ENCODE peak calls at places on chromosome 16, in ten cellular contexts. L, I, M, X, G, N, F, J, A and Q are unnamed samples.

GRCh38 chr16:5490499-5490898 is 392.9 kb upstream of the EEF2KMT start:
- DNase-seq in L (no peak), I (no peak), M (peak), X (no peak), G (no peak), N (peak), F (no peak), J (no peak), A (no peak), Q (no peak)

GRCh38 chr16:89118361-89119061 is 24.9 kb downstream of the ACSF3 start:
- DNase-seq in L (no peak), I (no peak), M (peak), X (peak), G (no peak), N (no peak), F (no peak), J (peak), A (no peak), Q (no peak)

GRCh38 chr16:29675811-29676643 is 3.0 kb upstream of the QPRT start:
- DNase-seq in L (no peak), I (no peak), M (no peak), X (no peak), G (no peak), N (peak), F (no peak), J (no peak), A (no peak), Q (no peak)

GRCh38 chr16:88405325-88406060 is 22.7 kb downstream of the ZNF469 start:
- DNase-seq in L (no peak), I (no peak), M (peak), X (no peak), G (no peak), N (no peak), F (peak), J (no peak), A (no peak), Q (peak)

GRCh38 chr16:51807551-51807950 is 656.5 kb upstream of the SALL1 start:
- DNase-seq in L (no peak), I (no peak), M (no peak), X (no peak), G (no peak), N (no peak), F (no peak), J (no peak), A (no peak), Q (no peak)

GRCh38 chr16:23145608-23146007 is 3.6 kb downstream of the USP31 start:
- DNase-seq in L (no peak), I (no peak), M (no peak), X (no peak), G (no peak), N (no peak), F (peak), J (no peak), A (no peak), Q (peak)

GRCh38 chr16:1691956-1692355 is 13.9 kb downstream of the JPT2 start:
- DNase-seq in L (no peak), I (no peak), M (no peak), X (no peak), G (no peak), N (no peak), F (no peak), J (no peak), A (no peak), Q (no peak)

GRCh38 chr16:12170103-12171025 is 193.8 kb downstream of the SNX29 start:
- DNase-seq in L (no peak), I (no peak), M (no peak), X (no peak), G (no peak), N (no peak), F (no peak), J (no peak), A (no peak), Q (no peak)

GRCh38 chr16:67531247-67531646 is 2.6 kb downstream of the RIPOR1 start:
- DNase-seq in L (no peak), I (no peak), M (no peak), X (peak), G (no peak), N (no peak), F (no peak), J (no peak), A (no peak), Q (no peak)
- H3K4me3 ChIP-seq in L (no peak), I (no peak), M (no peak), X (peak), G (no peak), N (no peak), F (peak), J (no peak), A (no peak), Q (no peak)

GRCh38 chr16:80147021-80147680 is 393.6 kb upstream of the DYNLRB2 start:
- DNase-seq in L (no peak), I (no peak), M (no peak), X (no peak), G (no peak), N (no peak), F (no peak), J (no peak), A (no peak), Q (no peak)
- H3K4me3 ChIP-seq in L (no peak), I (no peak), M (no peak), X (no peak), G (no peak), N (no peak), F (peak), J (no peak), A (no peak), Q (no peak)

GRCh38 chr16:53695070-53695469 is 8.6 kb downstream of the RPGRIP1L start:
- DNase-seq in L (no peak), I (no peak), M (no peak), X (no peak), G (no peak), N (no peak), F (peak), J (no peak), A (no peak), Q (peak)

GRCh38 chr16:53689636-53690035 is 14.0 kb downstream of the RPGRIP1L start:
- DNase-seq in L (no peak), I (no peak), M (no peak), X (no peak), G (no peak), N (no peak), F (peak), J (no peak), A (no peak), Q (no peak)

GRCh38 chr16:53692146-53692545 is 11.5 kb downstream of the RPGRIP1L start:
- DNase-seq in L (no peak), I (no peak), M (no peak), X (no peak), G (no peak), N (peak), F (no peak), J (no peak), A (no peak), Q (no peak)
- H3K4me3 ChIP-seq in L (no peak), I (no peak), M (no peak), X (no peak), G (no peak), N (no peak), F (no peak), J (no peak), A (no peak), Q (no peak)

DNA sequence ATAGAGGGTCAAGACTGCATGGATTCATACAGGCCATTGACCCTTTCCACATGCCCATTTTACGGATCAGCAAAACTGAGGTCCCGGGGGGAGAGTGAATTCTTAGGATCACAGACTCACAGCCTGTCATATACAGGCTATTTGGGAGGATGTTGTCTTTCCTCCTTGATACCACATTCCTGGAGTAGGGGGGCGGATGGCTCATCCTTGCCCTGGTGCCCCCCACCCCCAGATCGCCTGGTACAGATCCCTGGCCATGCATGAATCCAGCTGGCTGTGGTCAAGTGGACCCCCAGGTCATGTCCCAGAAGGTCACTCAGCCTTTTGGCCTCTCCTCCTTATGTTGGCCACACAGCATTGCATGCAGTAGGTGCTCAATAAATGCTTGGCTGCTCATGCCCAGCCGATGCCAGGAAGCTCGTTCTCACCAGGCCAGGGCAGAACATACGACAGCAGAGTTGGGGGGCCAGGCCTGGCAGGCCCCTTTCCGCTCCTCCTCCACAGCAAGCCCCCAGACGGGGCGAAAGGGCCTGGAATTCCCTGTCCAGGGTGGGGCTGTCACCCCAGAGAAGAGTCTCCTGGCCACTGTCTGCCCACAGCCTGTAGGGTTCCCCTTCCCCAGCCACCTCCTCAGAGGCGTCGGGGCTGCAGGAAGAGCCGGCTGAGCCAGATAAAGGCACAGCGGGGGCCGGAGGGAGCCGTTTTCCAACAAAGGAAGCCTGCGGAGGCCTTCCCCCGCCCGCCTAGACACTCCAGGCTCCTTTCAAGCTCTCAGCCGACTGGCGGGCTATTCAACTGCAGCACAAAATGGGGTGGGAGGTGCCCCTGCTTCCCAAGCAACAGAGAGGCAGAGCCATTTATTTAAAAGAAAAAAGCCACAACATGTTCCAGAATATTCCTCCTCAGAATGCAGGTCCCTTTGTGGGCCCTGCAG is 215.7 kb upstream of the CIBAR2 start:
- DNase-seq in L (no peak), I (no peak), M (no peak), X (no peak), G (no peak), N (peak), F (no peak), J (no peak), A (no peak), Q (no peak)
- H3K4me3 ChIP-seq in L (no peak), I (no peak), M (no peak), X (no peak), G (no peak), N (no peak), F (no peak), J (no peak), A (no peak), Q (no peak)

DNA sequence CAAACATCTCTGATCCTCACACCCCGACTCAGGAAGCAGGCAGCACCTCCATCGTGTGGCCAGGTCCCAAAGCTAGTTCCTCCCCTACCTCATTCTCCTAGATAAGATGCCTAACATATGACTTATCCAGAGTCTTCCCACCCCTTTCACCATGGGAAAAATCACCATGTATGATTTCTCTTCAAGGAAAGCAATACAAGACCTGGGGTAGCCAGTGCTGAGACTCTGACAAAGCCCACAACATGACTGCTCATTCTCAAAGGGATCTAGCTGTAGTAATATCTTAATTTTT is 45.1 kb downstream of the CMTM4 start:
- DNase-seq in L (no peak), I (no peak), M (no peak), X (no peak), G (no peak), N (no peak), F (no peak), J (no peak), A (no peak), Q (no peak)
- H3K4me3 ChIP-seq in L (no peak), I (no peak), M (no peak), X (peak), G (no peak), N (no peak), F (peak), J (no peak), A (no peak), Q (peak)

GRCh38 chr16:26335236-26335809 is 643.6 kb downstream of the HS3ST4 start:
- DNase-seq in L (no peak), I (no peak), M (no peak), X (no peak), G (no peak), N (no peak), F (no peak), J (no peak), A (no peak), Q (no peak)
- H3K4me3 ChIP-seq in L (no peak), I (no peak), M (no peak), X (no peak), G (no peak), N (no peak), F (no peak), J (no peak), A (no peak), Q (no peak)

GRCh38 chr16:71882505-71883192 is 1.3 kb downstream of the ZNF821 start:
- DNase-seq in L (peak), I (peak), M (no peak), X (no peak), G (no peak), N (peak), F (peak), J (no peak), A (no peak), Q (peak)

GRCh38 chr16:71883193-71883848 is 661 bp downstream of the ZNF821 start:
- DNase-seq in L (peak), I (peak), M (peak), X (peak), G (no peak), N (peak), F (no peak), J (peak), A (peak), Q (no peak)

GRCh38 chr16:71883849-71884638 is at the start of gene ZNF821:
- DNase-seq in L (peak), I (no peak), M (peak), X (peak), G (no peak), N (peak), F (peak), J (peak), A (peak), Q (peak)

GRCh38 chr16:71878911-71879310 is 5.1 kb downstream of the ZNF821 start:
- DNase-seq in L (no peak), I (no peak), M (no peak), X (no peak), G (no peak), N (no peak), F (no peak), J (no peak), A (no peak), Q (no peak)

GRCh38 chr16:71880176-71880575 is 3.8 kb downstream of the ZNF821 start:
- DNase-seq in L (no peak), I (no peak), M (no peak), X (no peak), G (no peak), N (no peak), F (no peak), J (no peak), A (no peak), Q (no peak)
- H3K4me3 ChIP-seq in L (no peak), I (no peak), M (no peak), X (no peak), G (no peak), N (no peak), F (no peak), J (no peak), A (no peak), Q (no peak)